ENCODE peak calls at places on chromosomes 4 and X, in eight cellular contexts. X, W, Z, S, E, G, K and O are unnamed samples.

GRCh38 chr4:138034871-138035270 is 207.3 kb downstream of the SLC7A11 start:
- DNase-seq in S (no peak), X (no peak), Z (no peak), G (no peak), E (no peak), K (no peak), W (no peak), O (no peak)

GRCh38 chr4:57602133-57602532 is 491.9 kb upstream of the IGFBP7 start:
- DNase-seq in Z (no peak), G (no peak), W (no peak), E (no peak), K (no peak), X (no peak), S (no peak), O (no peak)

GRCh38 chr4:173538148-173538902 is 8.3 kb upstream of the HAND2 start:
- DNase-seq in S (peak; percentile 68), W (no peak), Z (no peak), E (no peak), X (peak; percentile 88), G (peak; percentile 58), K (no peak), O (no peak)

GRCh38 chr4:168483786-168484185 is 3.5 kb upstream of the DDX60L start:
- DNase-seq in S (no peak), W (no peak), Z (no peak), E (no peak), G (no peak), K (no peak), X (no peak), O (no peak)

GRCh38 chrX:118872102-118872566 is 48.5 kb downstream of the ZCCHC12 start:
- DNase-seq in S (no peak), E (no peak), W (no peak), K (no peak), X (no peak), G (no peak), Z (no peak), O (no peak)

GRCh38 chrX:41198410-41198809 is 113.2 kb downstream of the USP9X start:
- DNase-seq in S (no peak), G (no peak), Z (no peak), X (no peak), K (no peak), W (no peak), E (no peak), O (no peak)

GRCh38 chrX:54288989-54289388 is 68.9 kb downstream of the WNK3 start:
- DNase-seq in E (no peak), X (no peak), W (no peak), S (no peak), Z (no peak), G (no peak), K (no peak), O (no peak)

GRCh38 chr4:16860506-16860905 is 37.9 kb downstream of the LDB2 start:
- DNase-seq in G (no peak), Z (no peak), E (no peak), X (no peak), K (no peak), W (no peak), S (no peak), O (no peak)

GRCh38 chr4:168876106-168876505 is 133.9 kb downstream of the CBR4 start:
- DNase-seq in Z (no peak), W (no peak), K (no peak), S (no peak), E (no peak), G (no peak), X (no peak), O (no peak)

GRCh38 chr4:128958194-128958593 is 135.1 kb downstream of the SCLT1 start:
- DNase-seq in Z (no peak), W (no peak), X (peak; percentile 83), K (no peak), S (no peak), G (no peak), E (no peak), O (no peak)

GRCh38 chrX:31893525-31893924 is 821.7 kb upstream of the FTHL17 start:
- DNase-seq in K (no peak), X (no peak), S (no peak), W (no peak), Z (no peak), G (no peak), E (no peak), O (no peak)

GRCh38 chr4:26080876-26081628 is 167.0 kb downstream of the SMIM20 start:
- DNase-seq in Z (no peak), S (no peak), K (no peak), W (no peak), E (no peak), G (no peak), X (no peak), O (no peak)

GRCh38 chrX:39689374-39690104 is 408.2 kb downstream of the BCOR start:
- DNase-seq in K (no peak), W (no peak), G (peak; percentile 41), Z (no peak), X (no peak), S (peak; percentile 73), E (no peak), O (no peak)

GRCh38 chrX:135740683-135741149 is 27.3 kb downstream of the CT45A3 start:
- DNase-seq in X (peak; percentile 52), G (peak; percentile 78), Z (peak; percentile 28), E (no peak), W (peak; percentile 6), K (no peak), S (peak; percentile 46), O (peak; percentile 83)

GRCh38 chr4:6526171-6526570 is 48.8 kb upstream of the MAN2B2 start:
- DNase-seq in E (no peak), K (no peak), X (no peak), G (no peak), Z (no peak), S (no peak), W (no peak), O (no peak)

GRCh38 chr4:7247946-7248345 is 55.6 kb downstream of the SORCS2 start:
- DNase-seq in W (no peak), S (no peak), X (no peak), E (no peak), Z (no peak), K (no peak), G (no peak), O (no peak)

DNA sequence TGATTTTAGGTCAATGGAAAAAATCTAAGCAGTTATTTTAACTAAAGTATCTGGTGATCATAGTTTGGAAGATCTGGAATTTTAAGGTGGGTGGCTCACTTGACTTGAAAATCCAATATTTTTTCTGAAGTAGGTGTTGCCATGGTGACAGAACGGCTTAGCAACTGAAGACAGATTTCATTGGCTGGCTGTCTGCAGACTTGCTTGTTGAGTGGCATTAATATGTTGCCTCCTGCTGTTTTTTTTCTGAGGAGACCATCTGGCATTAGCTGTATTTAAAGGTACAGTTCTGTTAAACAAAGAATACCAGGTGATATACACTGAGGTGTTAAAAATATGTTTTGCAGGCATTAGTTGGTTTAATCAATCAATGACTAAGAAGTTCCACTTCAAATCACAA is 19.8 kb downstream of the CPE start:
- DNase-seq in K (no peak), S (peak; percentile 59), X (no peak), W (peak; percentile 50), E (no peak), Z (peak; percentile 9), G (peak; percentile 67), O (no peak)
- TF ChIP-seq REST in K (no peak), S (no peak), X (no peak), W (no peak), E (no peak), Z (no peak), G (no peak), O (no peak)

DNA sequence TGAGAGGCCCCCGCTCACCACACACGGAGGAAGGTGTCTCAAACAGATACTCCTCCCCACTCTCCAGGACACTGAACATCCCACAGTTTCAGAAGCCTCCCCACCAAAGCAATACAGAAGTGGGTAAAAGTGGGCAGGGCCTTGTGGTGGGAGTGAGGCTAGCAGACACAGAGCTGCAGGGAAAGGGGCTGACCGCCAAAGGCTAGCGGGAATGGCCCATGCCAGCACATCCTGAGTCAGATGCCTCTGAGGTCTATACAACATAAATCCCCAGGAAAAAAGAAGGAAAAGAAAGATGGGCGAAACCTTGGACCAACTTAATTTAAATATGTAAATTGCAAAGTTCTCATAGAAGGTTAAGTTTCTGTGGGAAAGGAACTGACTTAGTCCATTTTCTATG is 21.9 kb upstream of the ARHGAP10 start:
- DNase-seq in K (no peak), X (no peak), G (no peak), Z (no peak), S (no peak), E (no peak), W (no peak), O (no peak)
- TF ChIP-seq REST in K (no peak), X (no peak), G (no peak), Z (no peak), S (no peak), E (no peak), W (no peak), O (no peak)

GRCh38 chr4:144710526-144710912 is 64.6 kb downstream of the HHIP start:
- DNase-seq in G (no peak), E (no peak), X (no peak), S (no peak), Z (no peak), W (no peak), K (no peak), O (no peak)
- TF ChIP-seq REST in G (no peak), E (no peak), X (no peak), S (no peak), Z (no peak), W (no peak), K (no peak), O (no peak)

GRCh38 chr4:185936650-185937376 is 124.8 kb upstream of the SORBS2 start:
- DNase-seq in E (no peak), W (no peak), G (no peak), X (no peak), S (no peak), K (no peak), Z (no peak), O (no peak)

GRCh38 chr4:185945238-185945637 is 123.7 kb upstream of the TLR3 start:
- DNase-seq in W (no peak), G (no peak), Z (no peak), K (no peak), X (no peak), E (no peak), S (no peak), O (no peak)

GRCh38 chr4:185945906-185946305 is 123.0 kb upstream of the TLR3 start:
- DNase-seq in X (no peak), G (no peak), K (no peak), E (no peak), W (no peak), S (no peak), Z (no peak), O (no peak)

DNA sequence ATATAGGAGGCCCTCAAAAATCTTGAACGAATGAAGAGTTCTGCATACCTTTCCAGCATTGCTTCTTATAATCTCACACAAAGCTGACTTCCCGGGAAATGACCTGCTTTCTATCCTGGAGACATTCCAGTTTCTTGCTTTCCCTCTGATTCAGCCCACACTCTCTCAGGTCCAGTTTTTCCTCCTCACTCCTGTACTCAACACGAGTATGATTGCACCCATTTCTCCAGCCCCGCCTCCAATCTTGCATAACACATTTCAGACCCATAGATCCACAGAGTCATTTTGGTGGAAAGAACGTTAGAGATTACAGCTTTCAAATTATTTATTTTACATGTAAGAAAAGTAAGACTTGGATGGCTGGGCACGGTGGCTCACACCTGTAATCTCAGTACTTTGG is 127.5 kb upstream of the TLR3 start:
- DNase-seq in Z (no peak), K (no peak), G (no peak), E (no peak), W (no peak), X (no peak), S (no peak), O (no peak)
- TF ChIP-seq REST in Z (no peak), K (no peak), G (no peak), E (no peak), W (no peak), X (no peak), S (no peak), O (no peak)